ENCODE peak calls at places on chromosomes 7 and 10, in four cellular contexts. Y is IMR-90, N is K562, O is endothelial cell of umbilical vein. R is an unnamed sample. For H3K9me1 and H3K36me3, the result is how much of the 10 kb centered on the place peaks cover.

GRCh38 chr7:114925443-114925842 is 3.5 kb downstream of the MDFIC start:
- DNase-seq in Y (no peak), O (no peak), N (no peak), R (no peak)

GRCh38 chr7:96591900-96592676 is 117.6 kb downstream of the SEM1 start:
- DNase-seq in Y (no peak), N (no peak), O (no peak), R (no peak)

GRCh38 chr10:1056326-1057105 is at the start of gene WDR37:
- DNase-seq in Y (peak), N (peak), O (peak), R (no peak)

GRCh38 chr10:110584006-110584405 is 16.5 kb downstream of the SMC3 start:
- DNase-seq in N (no peak), O (no peak), Y (no peak), R (no peak)

GRCh38 chr7:69411466-69411865 is 186.8 kb upstream of the AUTS2 start:
- DNase-seq in O (no peak), N (no peak), Y (no peak), R (no peak)

GRCh38 chr7:110322796-110323195 is 768.1 kb upstream of the LRRN3 start:
- DNase-seq in Y (no peak), N (no peak), O (no peak), R (no peak)

GRCh38 chr10:118026936-118027335 is 19.8 kb downstream of the RAB11FIP2 start:
- DNase-seq in Y (no peak), N (no peak), O (no peak), R (no peak)

GRCh38 chr10:101031796-101032636 is 982 bp downstream of the SFXN3 start:
- DNase-seq in N (no peak), O (no peak), Y (peak), R (no peak)

GRCh38 chr10:109894516-109894915 is 28.8 kb downstream of the XPNPEP1 start:
- DNase-seq in O (peak), N (no peak), Y (peak), R (peak)

GRCh38 chr7:74006032-74006431 is 21.9 kb upstream of the ELN start:
- DNase-seq in N (no peak), Y (no peak), O (no peak), R (no peak)

GRCh38 chr10:15585303-15585715 is 134.4 kb downstream of the ITGA8 start:
- DNase-seq in Y (peak), O (peak), N (peak), R (no peak)

GRCh38 chr10:129462257-129462795 is 4.7 kb upstream of the MGMT start:
- DNase-seq in N (no peak), Y (no peak), O (no peak), R (no peak)

GRCh38 chr10:98482096-98482495 is 35.4 kb upstream of the HPS1 start:
- DNase-seq in N (no peak), O (no peak), Y (no peak), R (no peak)

GRCh38 chr10:8036521-8037198 is 17.8 kb upstream of the GATA3 start:
- DNase-seq in O (no peak), N (no peak), Y (no peak), R (no peak)

GRCh38 chr10:94076325-94076841 is 82.7 kb downstream of the PLCE1 start:
- DNase-seq in N (no peak), Y (peak), O (no peak), R (no peak)

GRCh38 chr10:34262965-34263364 is 552.1 kb downstream of the PARD3 start:
- DNase-seq in Y (no peak), N (no peak), O (peak), R (no peak)

GRCh38 chr10:110067960-110068770 is 60.4 kb downstream of the ADD3 start:
- DNase-seq in N (peak), O (no peak), Y (no peak), R (no peak)

GRCh38 chr7:96135241-96135640 is 186.7 kb downstream of the SLC25A13 start:
- DNase-seq in O (no peak), N (no peak), Y (no peak), R (peak)

GRCh38 chr7:44080118-44080517 is 2.2 kb downstream of the POLM start:
- DNase-seq in O (no peak), N (no peak), Y (no peak), R (no peak)

GRCh38 chr10:118873738-118874105 is 119.0 kb upstream of the CACUL1 start:
- DNase-seq in O (no peak), N (no peak), Y (no peak), R (no peak)

GRCh38 chr7:70036695-70037094 is 438.4 kb downstream of the AUTS2 start:
- DNase-seq in O (no peak), Y (no peak), N (no peak), R (no peak)

GRCh38 chr10:128324058-128324457 is 197.8 kb upstream of the MKI67 start:
- DNase-seq in O (no peak), N (peak), Y (no peak), R (no peak)
- TF ChIP-seq CTCF in O (no peak), N (peak), Y (no peak), R (no peak)

DNA sequence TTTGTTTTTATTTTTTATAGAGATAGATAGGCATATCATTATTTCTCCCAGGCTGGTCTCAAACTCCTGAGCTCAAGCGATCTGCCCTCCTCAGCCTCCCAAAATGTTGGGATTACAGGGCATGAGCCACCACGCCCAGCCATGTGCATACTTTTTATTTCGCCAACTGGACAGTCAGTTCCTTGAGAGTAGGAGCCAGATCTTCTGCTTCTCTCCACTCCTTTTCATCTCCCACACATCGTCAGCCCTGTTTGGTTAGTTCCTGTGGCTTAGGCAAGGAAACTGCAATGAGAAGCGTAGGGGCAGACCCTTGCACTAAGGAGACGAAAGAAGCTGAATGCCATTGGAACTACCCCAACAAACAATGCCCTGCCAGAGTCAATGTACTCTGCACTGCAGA is 178.2 kb downstream of the TRIL start:
- DNase-seq in O (no peak), N (no peak), Y (no peak), R (no peak)
- H3K9me1 ChIP-seq in O (under half), N (under half), Y (under half), R (under half)

GRCh38 chr7:148770004-148770403 is 71.3 kb downstream of the CUL1 start:
- DNase-seq in N (no peak), O (no peak), Y (no peak), R (no peak)

GRCh38 chr7:148772297-148773089 is 73.8 kb downstream of the CUL1 start:
- DNase-seq in O (peak), N (no peak), Y (peak), R (peak)

GRCh38 chr7:148773344-148773743 is 74.6 kb downstream of the CUL1 start:
- DNase-seq in N (no peak), O (no peak), Y (no peak), R (no peak)
- H3K36me3 ChIP-seq in N (half or more), O (under half), Y (under half), R (under half)

DNA sequence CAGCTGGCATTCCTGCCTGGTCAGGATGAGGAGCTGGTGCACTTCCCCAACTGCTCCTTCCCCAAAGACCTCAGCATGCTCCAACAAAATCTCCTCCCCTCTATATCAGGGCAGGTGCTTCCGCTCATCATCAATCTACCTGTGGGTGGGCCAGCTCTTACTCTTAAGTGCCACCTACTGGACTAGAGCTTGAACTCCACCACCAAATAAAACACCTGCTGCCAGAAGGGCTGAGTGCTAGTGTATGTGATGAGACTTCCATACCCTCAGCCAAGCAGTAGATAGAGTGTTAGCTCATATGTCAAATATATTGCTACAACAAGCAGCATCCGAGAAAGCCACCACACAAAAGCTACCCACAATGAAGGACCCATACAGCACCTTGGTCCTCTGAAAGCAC is 264.3 kb downstream of the RNLS start:
- DNase-seq in N (no peak), O (no peak), Y (no peak), R (no peak)
- TF ChIP-seq CTCF in N (peak), O (no peak), Y (peak), R (peak)